ENCODE peak calls at places on chromosome 12, in eight cellular contexts. A, B, Q, P, I, C, F and N are unnamed samples.

GRCh38 chr12:103877934-103878510 is 37.0 kb upstream of the NT5DC3 start:
- DNase-seq in I (peak), Q (no peak), C (no peak), P (peak), F (peak), A (peak), B (peak), N (no peak)

GRCh38 chr12:53500119-53500775 is 836 bp upstream of the TARBP2 start:
- DNase-seq in C (peak), B (no peak), I (peak), F (peak), A (no peak), Q (no peak), P (peak), N (peak)

GRCh38 chr12:29889737-29890136 is 106.0 kb upstream of the TMTC1 start:
- DNase-seq in P (peak), Q (no peak), B (no peak), I (no peak), A (peak), F (peak), C (no peak), N (no peak)

GRCh38 chr12:52391618-52392002 is 6.2 kb upstream of the KRT84 start:
- DNase-seq in A (no peak), B (no peak), C (peak), F (peak), P (peak), I (peak), Q (no peak), N (peak)

GRCh38 chr12:116395381-116395780 is 117.9 kb upstream of the MED13L start:
- DNase-seq in I (no peak), C (no peak), A (no peak), Q (no peak), F (peak), B (no peak), P (peak), N (no peak)

GRCh38 chr12:759628-760027 is 7.2 kb downstream of the WNK1 start:
- DNase-seq in C (no peak), I (no peak), Q (no peak), A (no peak), P (no peak), F (no peak), B (no peak), N (no peak)

GRCh38 chr12:89825591-89826449 is 117.2 kb upstream of the ATP2B1 start:
- DNase-seq in Q (no peak), F (peak), A (no peak), I (no peak), P (peak), C (no peak), B (no peak), N (no peak)

GRCh38 chr12:130434560-130434959 is 96.9 kb downstream of the PIWIL1 start:
- DNase-seq in A (no peak), P (no peak), F (no peak), B (no peak), C (no peak), I (peak), Q (no peak), N (no peak)

GRCh38 chr12:25009511-25010092 is 60.7 kb upstream of the BCAT1 start:
- DNase-seq in F (no peak), I (no peak), C (no peak), Q (no peak), P (no peak), A (no peak), B (no peak), N (no peak)

GRCh38 chr12:71948390-71948789 is 9.7 kb downstream of the TPH2 start:
- DNase-seq in Q (no peak), B (no peak), P (no peak), F (no peak), A (no peak), I (no peak), C (no peak), N (no peak)

GRCh38 chr12:107126688-107127481 is 33.5 kb upstream of the CRY1 start:
- DNase-seq in A (no peak), B (no peak), Q (no peak), I (no peak), C (no peak), P (peak), F (peak), N (no peak)

GRCh38 chr12:121748571-121749265 is 36.2 kb downstream of the TMEM120B start:
- DNase-seq in C (peak), B (no peak), P (peak), F (peak), I (no peak), A (peak), Q (no peak), N (no peak)

GRCh38 chr12:74602881-74603523 is 65.4 kb downstream of the ATXN7L3B start:
- DNase-seq in A (peak), P (no peak), C (no peak), F (no peak), B (no peak), I (no peak), Q (no peak), N (no peak)

GRCh38 chr12:4441355-4442330 is 4.0 kb downstream of the FGF6 start:
- DNase-seq in P (no peak), F (no peak), A (no peak), C (no peak), B (no peak), I (no peak), Q (no peak), N (no peak)

GRCh38 chr12:84856156-84856900 is 56.3 kb downstream of the SLC6A15 start:
- DNase-seq in Q (no peak), P (no peak), A (no peak), B (no peak), I (no peak), F (no peak), C (no peak), N (no peak)

GRCh38 chr12:51419473-51420228 is 5.0 kb upstream of the SLC4A8 start:
- DNase-seq in B (no peak), I (no peak), A (no peak), F (peak), Q (no peak), C (no peak), P (peak), N (no peak)

GRCh38 chr12:89863332-89863938 is 154.8 kb upstream of the ATP2B1 start:
- DNase-seq in F (no peak), B (peak), Q (peak), I (no peak), P (no peak), A (no peak), C (no peak), N (no peak)

GRCh38 chr12:45660330-45660729 is 69.2 kb upstream of the ARID2 start:
- DNase-seq in P (peak), A (peak), Q (no peak), B (no peak), I (no peak), C (no peak), F (peak), N (no peak)

GRCh38 chr12:46387697-46388096 is 15.1 kb upstream of the SLC38A2 start:
- DNase-seq in C (no peak), Q (no peak), A (no peak), F (no peak), P (no peak), I (no peak), B (no peak), N (no peak)